ENCODE peak calls at places on chromosomes 13 and 19, in six cellular contexts. One of them, this sample, is unnamed. For H3K4me1, the result is how much of the 10 kb centered on the place peaks cover.

GRCh38 chr19:23525265-23525862 is 130.1 kb upstream of the ZNF91 start:
- DNase-seq in neuronal stem cell: no peak
- DNase-seq in H1: no peak
- DNase-seq in IMR-90: no peak
- DNase-seq in mesenchymal stem cell: no peak
- DNase-seq in H9: no peak
- DNase-seq in this sample: no peak

GRCh38 chr13:51873419-51873818 is 11.7 kb downstream of the CCDC70 start:
- DNase-seq in neuronal stem cell: no peak
- DNase-seq in H9: no peak
- DNase-seq in mesenchymal stem cell: no peak
- DNase-seq in IMR-90: no peak
- DNase-seq in H1: no peak
- DNase-seq in this sample: peak

GRCh38 chr19:29690842-29691241 is 24.2 kb downstream of the C19orf12 start:
- DNase-seq in H1: peak
- DNase-seq in H9: peak
- DNase-seq in neuronal stem cell: no peak
- DNase-seq in mesenchymal stem cell: peak
- DNase-seq in IMR-90: peak
- DNase-seq in this sample: peak

GRCh38 chr19:4057913-4058695 is 8.6 kb downstream of the ZBTB7A start:
- DNase-seq in IMR-90: peak
- DNase-seq in neuronal stem cell: no peak
- DNase-seq in H1: no peak
- DNase-seq in mesenchymal stem cell: peak
- DNase-seq in H9: peak
- DNase-seq in this sample: peak

GRCh38 chr19:611506-611869 is 21.8 kb downstream of the HCN2 start:
- DNase-seq in IMR-90: peak
- DNase-seq in neuronal stem cell: no peak
- DNase-seq in mesenchymal stem cell: peak
- DNase-seq in H1: no peak
- DNase-seq in H9: no peak
- DNase-seq in this sample: no peak

GRCh38 chr13:40228486-40228885 is 438.0 kb downstream of the FOXO1 start:
- DNase-seq in neuronal stem cell: no peak
- DNase-seq in H9: no peak
- DNase-seq in H1: no peak
- DNase-seq in mesenchymal stem cell: peak
- DNase-seq in IMR-90: no peak
- DNase-seq in this sample: no peak

GRCh38 chr13:41465215-41465907 is 8.0 kb downstream of the RGCC start:
- DNase-seq in IMR-90: peak
- DNase-seq in neuronal stem cell: no peak
- DNase-seq in H9: no peak
- DNase-seq in H1: no peak
- DNase-seq in mesenchymal stem cell: peak
- DNase-seq in this sample: peak

GRCh38 chr13:40986328-40986856 is 32.7 kb downstream of the ELF1 start:
- DNase-seq in H1: no peak
- DNase-seq in H9: no peak
- DNase-seq in mesenchymal stem cell: peak
- DNase-seq in neuronal stem cell: no peak
- DNase-seq in IMR-90: peak
- DNase-seq in this sample: no peak

GRCh38 chr13:26679411-26679810 is 81.2 kb downstream of the GPR12 start:
- DNase-seq in IMR-90: peak
- DNase-seq in H1: no peak
- DNase-seq in mesenchymal stem cell: peak
- DNase-seq in neuronal stem cell: no peak
- DNase-seq in H9: no peak
- DNase-seq in this sample: no peak

GRCh38 chr13:60392136-60392535 is 4.9 kb upstream of the TDRD3 start:
- DNase-seq in neuronal stem cell: no peak
- DNase-seq in H9: no peak
- DNase-seq in H1: no peak
- DNase-seq in mesenchymal stem cell: no peak
- DNase-seq in IMR-90: no peak
- DNase-seq in this sample: no peak

GRCh38 chr19:2986951-2987491 is 9.7 kb downstream of the TLE6 start:
- DNase-seq in H1: peak
- DNase-seq in IMR-90: no peak
- DNase-seq in H9: peak
- DNase-seq in neuronal stem cell: no peak
- DNase-seq in mesenchymal stem cell: peak
- DNase-seq in this sample: no peak

GRCh38 chr19:1027020-1027952 is 878 bp downstream of the CNN2 start:
- DNase-seq in neuronal stem cell: peak
- DNase-seq in IMR-90: no peak
- DNase-seq in mesenchymal stem cell: no peak
- DNase-seq in H9: no peak
- DNase-seq in H1: no peak
- DNase-seq in this sample: no peak

GRCh38 chr13:29716493-29716892 is 121.0 kb upstream of the SLC7A1 start:
- DNase-seq in mesenchymal stem cell: no peak
- DNase-seq in IMR-90: no peak
- DNase-seq in H9: no peak
- DNase-seq in neuronal stem cell: no peak
- DNase-seq in H1: no peak
- DNase-seq in this sample: no peak

GRCh38 chr19:13795595-13796300 is 505 bp downstream of the ZSWIM4 start:
- DNase-seq in H9: peak
- DNase-seq in mesenchymal stem cell: no peak
- DNase-seq in neuronal stem cell: no peak
- DNase-seq in H1: no peak
- DNase-seq in IMR-90: peak
- DNase-seq in this sample: peak

GRCh38 chr19:496333-496634 is at the start of gene MADCAM1:
- DNase-seq in H1: peak
- DNase-seq in H9: peak
- DNase-seq in neuronal stem cell: no peak
- DNase-seq in mesenchymal stem cell: no peak
- DNase-seq in IMR-90: no peak
- DNase-seq in this sample: no peak

GRCh38 chr13:104315606-104316005 is 1249.4 kb upstream of the SLC10A2 start:
- DNase-seq in IMR-90: peak
- DNase-seq in H9: no peak
- DNase-seq in mesenchymal stem cell: peak
- DNase-seq in H1: no peak
- DNase-seq in neuronal stem cell: no peak
- DNase-seq in this sample: no peak

GRCh38 chr13:33640832-33641231 is 177.1 kb upstream of the RFC3 start:
- DNase-seq in IMR-90: peak
- DNase-seq in mesenchymal stem cell: peak
- DNase-seq in neuronal stem cell: no peak
- DNase-seq in H1: no peak
- DNase-seq in H9: no peak
- DNase-seq in this sample: peak

GRCh38 chr19:32910874-32911273 is 41.3 kb upstream of the SLC7A9 start:
- DNase-seq in H1: no peak
- DNase-seq in H9: no peak
- DNase-seq in neuronal stem cell: no peak
- DNase-seq in IMR-90: peak
- DNase-seq in mesenchymal stem cell: peak
- DNase-seq in this sample: peak

GRCh38 chr13:96229356-96229755 is 139.4 kb downstream of the HS6ST3 start:
- DNase-seq in neuronal stem cell: no peak
- DNase-seq in H9: peak
- DNase-seq in mesenchymal stem cell: peak
- DNase-seq in IMR-90: no peak
- DNase-seq in H1: no peak
- DNase-seq in this sample: peak

GRCh38 chr13:20721454-20722357 is 18.2 kb downstream of the IL17D start:
- DNase-seq in IMR-90: peak
- DNase-seq in neuronal stem cell: no peak
- DNase-seq in H1: peak
- DNase-seq in mesenchymal stem cell: peak
- DNase-seq in H9: peak
- DNase-seq in this sample: peak

GRCh38 chr19:13978306-13978705 is 26.0 kb downstream of the DCAF15 start:
- DNase-seq in mesenchymal stem cell: peak
- DNase-seq in H1: peak
- DNase-seq in IMR-90: no peak
- DNase-seq in neuronal stem cell: peak
- DNase-seq in H9: peak
- DNase-seq in this sample: no peak

GRCh38 chr19:58229255-58229639 is 533 bp downstream of the ZNF544 start:
- DNase-seq in H9: peak
- DNase-seq in H1: peak
- DNase-seq in neuronal stem cell: no peak
- DNase-seq in IMR-90: peak
- DNase-seq in mesenchymal stem cell: peak
- DNase-seq in this sample: no peak

GRCh38 chr13:27619093-27619705 is 1.1 kb downstream of the LNX2 start:
- DNase-seq in H9: no peak
- DNase-seq in H1: no peak
- DNase-seq in IMR-90: peak
- DNase-seq in mesenchymal stem cell: no peak
- DNase-seq in neuronal stem cell: no peak
- DNase-seq in this sample: peak

DNA sequence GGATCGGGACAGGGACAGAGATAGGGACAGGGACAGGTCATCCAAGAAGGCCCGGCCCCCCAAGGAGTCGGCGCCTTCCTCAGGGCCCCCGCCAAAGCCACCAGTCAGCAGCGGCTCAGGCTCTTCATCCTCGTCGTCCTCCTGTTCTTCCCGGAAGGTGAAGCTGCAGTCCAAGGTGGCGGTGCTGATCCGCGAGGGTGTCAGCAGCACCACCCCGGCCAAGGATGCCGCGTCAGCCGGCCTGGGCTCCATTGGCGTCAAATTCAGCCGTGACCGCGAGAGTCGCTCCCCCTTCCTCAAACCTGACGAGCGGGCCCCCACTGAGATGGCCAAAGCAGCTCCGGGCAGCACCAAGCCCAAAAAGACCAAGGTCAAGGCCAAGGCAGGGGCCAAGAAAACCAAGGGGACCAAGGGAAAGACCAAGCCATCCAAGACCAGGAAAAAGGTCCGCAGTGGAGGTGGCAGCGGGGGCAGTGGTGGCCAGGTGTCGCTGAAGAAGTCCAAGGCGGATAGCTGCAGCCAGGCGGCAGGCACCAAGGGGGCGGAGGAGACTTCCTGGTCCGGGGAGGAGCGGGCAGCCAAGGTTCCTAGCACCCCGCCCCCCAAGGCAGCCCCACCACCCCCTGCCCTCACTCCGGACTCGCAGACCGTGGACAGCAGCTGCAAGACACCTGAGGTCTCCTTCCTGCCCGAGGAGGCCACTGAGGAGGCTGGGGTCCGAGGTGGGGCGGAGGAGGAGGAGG is 10.9 kb downstream of the SCAF1 start:
- DNase-seq in mesenchymal stem cell: no peak
- DNase-seq in IMR-90: no peak
- DNase-seq in neuronal stem cell: no peak
- DNase-seq in H9: no peak
- DNase-seq in H1: no peak
- DNase-seq in this sample: no peak
- H3K14ac ChIP-seq in mesenchymal stem cell: no peak
- H3K14ac ChIP-seq in IMR-90: no peak
- H3K14ac ChIP-seq in neuronal stem cell: no peak
- H3K14ac ChIP-seq in H9: no peak
- H3K14ac ChIP-seq in H1: no peak
- H3K14ac ChIP-seq in this sample: no peak

DNA sequence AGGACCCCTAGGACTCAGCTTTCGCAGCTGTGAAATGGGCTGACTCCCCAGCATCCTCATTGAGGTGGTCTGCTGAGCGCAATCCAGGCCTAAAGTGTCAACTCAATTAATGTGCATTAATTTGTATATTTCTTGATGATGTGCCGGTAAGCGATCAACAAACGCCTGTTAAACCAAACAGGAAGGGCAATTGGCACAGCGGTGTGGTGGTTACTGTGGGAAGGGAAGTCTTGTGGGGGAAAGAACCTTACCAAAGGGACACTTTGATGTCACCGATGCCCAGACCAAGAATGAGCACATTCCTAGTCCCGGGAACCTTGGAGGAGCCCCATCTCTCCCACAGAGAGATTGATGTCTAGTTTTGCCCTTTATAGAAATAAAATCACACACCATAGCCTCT is 1.6 kb downstream of the JAK3 start:
- DNase-seq in H9: no peak
- DNase-seq in mesenchymal stem cell: no peak
- DNase-seq in H1: no peak
- DNase-seq in IMR-90: no peak
- DNase-seq in neuronal stem cell: no peak
- DNase-seq in this sample: no peak
- H3K4me1 ChIP-seq in H9: under half
- H3K4me1 ChIP-seq in mesenchymal stem cell: under half
- H3K4me1 ChIP-seq in H1: under half
- H3K4me1 ChIP-seq in IMR-90: under half
- H3K4me1 ChIP-seq in neuronal stem cell: under half
- H3K4me1 ChIP-seq in this sample: under half

DNA sequence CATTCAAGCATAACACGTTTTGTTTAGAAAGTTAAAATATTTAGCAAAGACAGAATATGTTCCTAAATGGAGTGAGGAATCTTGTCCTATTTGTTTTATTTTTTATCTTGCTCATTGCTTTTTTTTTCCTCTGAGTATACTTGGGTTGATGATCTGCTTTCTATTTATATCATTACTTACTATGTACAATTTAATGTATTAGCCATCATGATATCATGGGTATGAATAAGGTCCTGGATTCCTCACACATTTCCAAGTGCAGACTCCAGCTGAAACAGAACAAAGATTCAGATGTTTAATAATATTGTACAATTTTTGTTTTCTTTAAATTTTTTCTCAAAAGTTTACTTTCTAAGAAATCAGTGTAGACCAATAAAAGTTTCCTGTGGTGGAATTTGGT is 388.2 kb downstream of the GPC6 start:
- DNase-seq in IMR-90: peak
- DNase-seq in mesenchymal stem cell: no peak
- DNase-seq in neuronal stem cell: no peak
- DNase-seq in H9: no peak
- DNase-seq in H1: no peak
- DNase-seq in this sample: no peak
- H3K14ac ChIP-seq in IMR-90: no peak
- H3K14ac ChIP-seq in mesenchymal stem cell: no peak
- H3K14ac ChIP-seq in neuronal stem cell: no peak
- H3K14ac ChIP-seq in H9: no peak
- H3K14ac ChIP-seq in H1: no peak
- H3K14ac ChIP-seq in this sample: no peak

GRCh38 chr19:11199517-11199916 is 2.2 kb upstream of the KANK2 start:
- DNase-seq in neuronal stem cell: no peak
- DNase-seq in H9: no peak
- DNase-seq in H1: no peak
- DNase-seq in mesenchymal stem cell: no peak
- DNase-seq in IMR-90: no peak
- DNase-seq in this sample: no peak

GRCh38 chr19:11200931-11201330 is 3.6 kb upstream of the KANK2 start:
- DNase-seq in H9: no peak
- DNase-seq in H1: no peak
- DNase-seq in IMR-90: no peak
- DNase-seq in mesenchymal stem cell: no peak
- DNase-seq in neuronal stem cell: no peak
- DNase-seq in this sample: no peak

GRCh38 chr19:11198769-11199469 is 1.6 kb upstream of the KANK2 start:
- DNase-seq in mesenchymal stem cell: peak
- DNase-seq in neuronal stem cell: no peak
- DNase-seq in IMR-90: no peak
- DNase-seq in H9: no peak
- DNase-seq in H1: no peak
- DNase-seq in this sample: peak

GRCh38 chr19:11201791-11202190 is 4.4 kb upstream of the KANK2 start:
- DNase-seq in IMR-90: no peak
- DNase-seq in neuronal stem cell: no peak
- DNase-seq in mesenchymal stem cell: no peak
- DNase-seq in H9: no peak
- DNase-seq in H1: no peak
- DNase-seq in this sample: no peak

GRCh38 chr19:11200015-11200574 is 2.8 kb upstream of the KANK2 start:
- DNase-seq in mesenchymal stem cell: no peak
- DNase-seq in IMR-90: no peak
- DNase-seq in H9: no peak
- DNase-seq in neuronal stem cell: no peak
- DNase-seq in H1: no peak
- DNase-seq in this sample: no peak
- H3K4me1 ChIP-seq in mesenchymal stem cell: under half
- H3K4me1 ChIP-seq in IMR-90: under half
- H3K4me1 ChIP-seq in H9: under half
- H3K4me1 ChIP-seq in neuronal stem cell: under half
- H3K4me1 ChIP-seq in H1: under half
- H3K4me1 ChIP-seq in this sample: under half

This sample was measured in trophoblast cell.